ENCODE peak calls at places on chromosomes 16 and 17, in six cellular contexts. E is prostate gland, C is uterus, Y is A549, J is hepatocyte, O is heart right ventricle. B is an unnamed sample.
A peak's percentile ranks its signal among the peaks of the same experiment; 100 is the strongest.

GRCh38 chr17:77827461-77827968 is 131.0 kb upstream of the TNRC6C start:
- DNase-seq in E (no peak), C (no peak), Y (no peak), J (no peak), O (no peak), B (no peak)

GRCh38 chr16:18950469-18951185 is 24.4 kb upstream of the SMG1 start:
- DNase-seq in E (no peak), C (no peak), Y (no peak), J (no peak), O (no peak), B (no peak)

GRCh38 chr17:4678448-4679026 is 25.4 kb downstream of the PELP1 start:
- DNase-seq in E (no peak), C (no peak), Y (peak; percentile 43), J (peak; percentile 33), O (no peak), B (peak; percentile 57)

GRCh38 chr16:25030420-25031131 is 15.4 kb upstream of the ARHGAP17 start:
- DNase-seq in E (no peak), C (no peak), Y (no peak), J (no peak), O (no peak), B (no peak)

GRCh38 chr16:56199164-56199563 is 7.9 kb downstream of the GNAO1 start:
- DNase-seq in E (no peak), C (no peak), Y (no peak), J (no peak), O (no peak), B (no peak)

GRCh38 chr16:57938936-57939871 is 31.7 kb downstream of the CNGB1 start:
- DNase-seq in E (peak; percentile 93), C (peak; percentile 52), Y (peak; percentile 35), J (peak; percentile 55), O (peak; percentile 78), B (peak; percentile 82)

GRCh38 chr17:62681061-62681938 is 53.8 kb downstream of the MRC2 start:
- DNase-seq in E (no peak), C (no peak), Y (no peak), J (no peak), O (no peak), B (no peak)

GRCh38 chr17:44846206-44846605 is 1.5 kb upstream of the HIGD1B start:
- DNase-seq in E (no peak), C (no peak), Y (no peak), J (no peak), O (no peak), B (no peak)

GRCh38 chr17:80793851-80794267 is 197.8 kb upstream of the CHMP6 start:
- DNase-seq in E (no peak), C (no peak), Y (no peak), J (no peak), O (no peak), B (no peak)

GRCh38 chr17:27457731-27458523 is 1.7 kb downstream of the KSR1 start:
- DNase-seq in E (no peak), C (no peak), Y (peak; percentile 44), J (peak; percentile 37), O (no peak), B (no peak)

GRCh38 chr16:57541754-57542435 is 548 bp upstream of the ADGRG5 start:
- DNase-seq in E (no peak), C (peak; percentile 5), Y (no peak), J (no peak), O (no peak), B (no peak)

GRCh38 chr16:17395849-17396480 is 74.8 kb downstream of the XYLT1 start:
- DNase-seq in E (no peak), C (peak; percentile 59), Y (no peak), J (no peak), O (no peak), B (no peak)

GRCh38 chr16:30356401-30357084 is 1.4 kb upstream of the CD2BP2 start:
- DNase-seq in E (no peak), C (peak; percentile 34), Y (no peak), J (no peak), O (no peak), B (no peak)

GRCh38 chr17:14330492-14330920 is 29.6 kb downstream of the HS3ST3B1 start:
- DNase-seq in E (no peak), C (no peak), Y (no peak), J (no peak), O (no peak), B (no peak)

GRCh38 chr17:39700148-39700987 is 504 bp downstream of the ERBB2 start:
- DNase-seq in E (no peak), C (no peak), Y (peak; percentile 66), J (peak; percentile 73), O (no peak), B (peak; percentile 41)

GRCh38 chr16:85330694-85331188 is 218.5 kb upstream of the CIBAR2 start:
- DNase-seq in E (peak; percentile 23), C (no peak), Y (peak; percentile 85), J (peak; percentile 78), O (no peak), B (peak; percentile 61)

GRCh38 chr17:31907342-31907975 is 6.0 kb upstream of the UTP6 start:
- DNase-seq in E (peak; percentile 50), C (peak; percentile 55), Y (no peak), J (peak; percentile 30), O (no peak), B (no peak)

GRCh38 chr16:17336501-17336900 is 134.3 kb downstream of the XYLT1 start:
- DNase-seq in E (no peak), C (no peak), Y (no peak), J (no peak), O (no peak), B (no peak)

DNA sequence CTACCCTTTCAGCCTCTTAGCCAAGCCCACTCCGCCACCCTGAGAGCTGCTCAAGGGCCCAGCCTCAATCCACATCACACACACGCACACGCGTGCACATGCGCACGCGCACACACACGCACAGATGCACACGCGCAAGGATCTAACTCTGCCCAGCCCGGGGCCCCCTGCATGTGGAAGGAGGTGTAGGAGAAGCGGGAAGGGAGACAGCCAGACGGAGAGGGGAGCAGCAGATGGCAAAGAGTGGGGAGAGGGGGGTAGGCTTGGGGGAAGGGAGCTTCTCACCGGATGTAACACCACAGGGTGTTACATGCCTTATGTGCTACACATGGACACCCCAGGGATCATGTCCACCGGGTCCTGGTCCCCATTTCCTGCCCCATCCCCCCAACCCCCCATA is 15.3 kb downstream of the DLG4 start:
- DNase-seq in E (no peak), C (no peak), Y (no peak), J (no peak), O (no peak), B (no peak)
- H3K27ac ChIP-seq in E (no peak overlapping the region), C (peak overlapping the region; percentile 84), Y (peak overlapping the region; percentile 85), J (peak overlapping the region; percentile 64), O (peak overlapping the region; percentile 81), B (peak overlapping the region; percentile 52)

GRCh38 chr17:82841921-82842596 is 2.2 kb upstream of the ZNF750 start:
- DNase-seq in E (no peak), C (no peak), Y (no peak), J (no peak), O (no peak), B (no peak)
- H3K27ac ChIP-seq in E (no peak overlapping the region), C (no peak overlapping the region), Y (no peak overlapping the region), J (no peak overlapping the region), O (no peak overlapping the region), B (peak overlapping the region; percentile 69)

DNA sequence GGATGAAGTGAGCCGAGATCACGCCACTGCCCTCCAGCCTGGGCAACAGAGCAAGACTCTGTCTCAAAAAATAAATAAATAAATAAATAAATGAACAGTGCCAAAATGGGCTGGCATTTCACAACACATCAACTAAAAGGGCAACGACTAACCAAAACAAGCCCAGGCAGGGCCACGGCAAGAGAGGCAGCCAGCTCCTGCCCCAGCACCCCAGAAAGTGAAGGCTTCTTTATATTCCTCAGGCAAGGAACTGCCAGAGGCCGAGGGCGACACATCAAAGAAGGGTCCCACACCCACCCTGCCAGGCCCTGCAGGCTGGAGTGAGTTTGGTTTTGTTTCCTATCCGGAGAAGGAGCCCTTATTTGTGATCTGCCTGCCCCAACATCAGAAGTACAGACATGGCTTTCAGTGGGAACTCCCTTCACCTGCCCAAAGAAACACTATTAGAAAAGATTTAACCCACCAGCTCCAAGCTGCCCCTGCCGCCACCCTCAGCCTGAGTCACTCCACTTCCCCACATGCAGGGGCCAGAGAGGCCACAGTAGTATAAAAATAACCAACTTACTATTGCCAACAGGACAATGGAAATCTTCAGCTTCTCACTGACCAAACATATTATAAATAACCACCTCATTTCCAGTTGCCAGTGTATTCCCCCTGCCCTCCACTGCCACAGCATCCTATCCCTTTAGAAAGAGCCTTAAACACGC is 8.0 kb downstream of the FBXO31 start:
- DNase-seq in E (no peak), C (no peak), Y (no peak), J (no peak), O (no peak), B (peak; percentile 58)
- H3K27ac ChIP-seq in E (no peak overlapping the region), C (peak overlapping the region; percentile 52), Y (peak overlapping the region; percentile 26), J (no peak overlapping the region), O (peak overlapping the region; percentile 84), B (peak overlapping the region; percentile 96)

DNA sequence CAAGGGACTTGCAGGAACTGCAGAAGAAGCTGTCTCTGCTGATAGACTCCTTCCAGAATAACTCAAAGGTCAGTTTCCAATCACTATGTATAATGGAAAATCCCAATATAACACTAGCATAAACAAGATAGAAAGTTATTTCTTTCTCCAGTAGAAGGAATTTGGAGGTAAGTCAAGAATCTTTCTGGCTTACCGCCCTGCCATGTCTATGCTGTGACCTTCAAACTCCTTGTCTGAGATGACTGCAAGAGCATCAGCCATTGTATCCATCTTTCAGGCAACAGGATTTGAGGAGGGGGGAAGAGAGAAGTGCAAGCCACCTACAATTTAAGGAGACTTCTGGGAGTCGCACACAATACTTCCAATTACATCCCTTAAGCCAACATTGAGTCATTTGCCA is 2.7 kb downstream of the LDAF1 start:
- DNase-seq in E (no peak), C (no peak), Y (no peak), J (no peak), O (no peak), B (no peak)
- H3K27ac ChIP-seq in E (no peak overlapping the region), C (peak overlapping the region; percentile 84), Y (no peak overlapping the region), J (no peak overlapping the region), O (peak overlapping the region; percentile 95), B (no peak overlapping the region)

GRCh38 chr17:48590603-48591161 is 641 bp upstream of the HOXB3 start:
- DNase-seq in E (no peak), C (no peak), Y (no peak), J (no peak), O (no peak), B (no peak)
- H3K27ac ChIP-seq in E (no peak overlapping the region), C (peak overlapping the region; percentile 25), Y (no peak overlapping the region), J (peak overlapping the region; percentile 30), O (no peak overlapping the region), B (no peak overlapping the region)

DNA sequence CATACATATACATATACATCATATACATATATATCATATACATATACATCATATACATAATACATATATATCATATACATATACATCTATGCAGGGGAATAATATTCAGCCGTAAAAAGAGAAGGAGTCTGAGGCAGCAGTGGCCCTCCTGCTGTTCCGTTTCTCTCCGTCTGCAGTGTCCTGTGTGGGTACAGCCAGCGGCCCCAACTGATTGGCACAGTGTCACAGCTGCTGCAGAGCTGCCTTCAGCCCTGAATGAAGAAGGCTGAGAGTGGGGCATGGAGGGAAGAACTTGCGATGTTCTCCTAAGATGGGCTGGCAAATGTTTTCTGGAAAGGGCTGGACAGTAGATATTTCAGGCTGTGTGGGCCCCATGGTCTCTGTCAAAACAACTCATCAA is 146.9 kb downstream of the SNX29 start:
- DNase-seq in E (no peak), C (no peak), Y (no peak), J (no peak), O (no peak), B (no peak)
- H3K27ac ChIP-seq in E (no peak overlapping the region), C (no peak overlapping the region), Y (no peak overlapping the region), J (no peak overlapping the region), O (no peak overlapping the region), B (no peak overlapping the region)

GRCh38 chr16:14097182-14097951 is 26.2 kb downstream of the MRTFB start:
- DNase-seq in E (peak; percentile 80), C (no peak), Y (no peak), J (peak; percentile 58), O (no peak), B (peak; percentile 67)
- H3K27ac ChIP-seq in E (peak overlapping the region; percentile 46), C (peak overlapping the region; percentile 24), Y (no peak overlapping the region), J (peak overlapping the region; percentile 44), O (no peak overlapping the region), B (no peak overlapping the region)